ENCODE peak calls at places on chromosomes 5 and 9, in seven cellular contexts. X is CD8-positive, alpha-beta memory T cell; P is NCI-H1105 treated with DMSO at 0.1 percent for 48 hours; C is sigmoid colon; O is left cardiac atrium; R is activated CD4-positive, alpha-beta T cell treated with anti-CD3 and anti-CD28 coated beads for 36 hours; N is stimulated activated CD4-positive, alpha-beta T cell treated with anti-CD3 and anti-CD28 coated beads, TNF-alpha, amount 100 ng/mL, for 1 hour. J is an unnamed sample.

GRCh38 chr9:71384343-71384742 is 262.9 kb upstream of the TRPM3 start:
- DNase-seq in X (no peak), P (no peak), C (no peak), O (no peak), R (no peak), N (no peak), J (no peak)

GRCh38 chr5:134455466-134455865 is 43.8 kb upstream of the CDKN2AIPNL start:
- DNase-seq in X (no peak), P (no peak), C (peak), O (no peak), R (no peak), N (no peak), J (no peak)

GRCh38 chr5:116536279-116537161 is 38.1 kb downstream of the SEMA6A start:
- DNase-seq in X (no peak), P (no peak), C (no peak), O (no peak), R (no peak), N (no peak), J (no peak)

GRCh38 chr5:146510528-146510927 is 5.5 kb downstream of the GPR151 start:
- DNase-seq in X (no peak), P (no peak), C (no peak), O (no peak), R (no peak), N (no peak), J (peak)

GRCh38 chr9:107638922-107639321 is 149.4 kb upstream of the KLF4 start:
- DNase-seq in X (no peak), P (peak), C (peak), O (peak), R (no peak), N (no peak), J (no peak)

GRCh38 chr9:127015926-127016512 is 101.4 kb downstream of the RALGPS1 start:
- DNase-seq in X (no peak), P (no peak), C (no peak), O (no peak), R (no peak), N (no peak), J (no peak)

GRCh38 chr5:76874088-76874581 is 24.3 kb downstream of the S100Z start:
- DNase-seq in X (no peak), P (peak), C (no peak), O (no peak), R (no peak), N (no peak), J (no peak)

GRCh38 chr9:76773051-76773450 is 8.8 kb downstream of the PCA3 start:
- DNase-seq in X (no peak), P (no peak), C (no peak), O (no peak), R (no peak), N (no peak), J (no peak)

GRCh38 chr9:109815366-109815947 is 35.5 kb downstream of the PALM2AKAP2 start:
- DNase-seq in X (no peak), P (no peak), C (no peak), O (no peak), R (no peak), N (no peak), J (peak)

GRCh38 chr5:74161171-74161570 is 479.4 kb downstream of the ENC1 start:
- DNase-seq in X (no peak), P (no peak), C (no peak), O (no peak), R (no peak), N (no peak), J (no peak)

GRCh38 chr5:54360089-54360488 is 49.7 kb upstream of the ARL15 start:
- DNase-seq in X (no peak), P (no peak), C (no peak), O (peak), R (no peak), N (no peak), J (peak)

J was measured in mammary epithelial cell.